ENCODE peak calls at places on chromosomes 1 and 21, in four cellular contexts. One of them, this sample, is unnamed.
A peak's percentile ranks its signal among the peaks of the same experiment; 100 is the strongest.

GRCh38 chr1:21216835-21217811 is 40.4 kb upstream of the EIF4G3 start:
- DNase-seq in kidney tubule cell: peak; percentile 67
- DNase-seq in activated T-cell treated with anti-CD3 and anti-CD28 coated beads, Interleukin-2, amount 50 U/mL, for 72 hours: peak; percentile 75
- DNase-seq in lung: peak; percentile 51
- DNase-seq in this sample: peak; percentile 43

GRCh38 chr1:9427388-9427787 is 111.9 kb upstream of the SLC25A33 start:
- DNase-seq in kidney tubule cell: no peak
- DNase-seq in activated T-cell treated with anti-CD3 and anti-CD28 coated beads, Interleukin-2, amount 50 U/mL, for 72 hours: no peak
- DNase-seq in lung: no peak
- DNase-seq in this sample: no peak

GRCh38 chr1:7527733-7528045 is 243.4 kb upstream of the VAMP3 start:
- DNase-seq in kidney tubule cell: no peak
- DNase-seq in activated T-cell treated with anti-CD3 and anti-CD28 coated beads, Interleukin-2, amount 50 U/mL, for 72 hours: no peak
- DNase-seq in lung: no peak
- DNase-seq in this sample: no peak

GRCh38 chr21:44969965-44970755 is 30.3 kb downstream of the SLX9 start:
- DNase-seq in kidney tubule cell: peak; percentile 65
- DNase-seq in activated T-cell treated with anti-CD3 and anti-CD28 coated beads, Interleukin-2, amount 50 U/mL, for 72 hours: no peak
- DNase-seq in lung: no peak
- DNase-seq in this sample: no peak

GRCh38 chr21:41133896-41134522 is 34.0 kb upstream of the BACE2 start:
- DNase-seq in kidney tubule cell: peak; percentile 52
- DNase-seq in activated T-cell treated with anti-CD3 and anti-CD28 coated beads, Interleukin-2, amount 50 U/mL, for 72 hours: no peak
- DNase-seq in lung: no peak
- DNase-seq in this sample: no peak

GRCh38 chr1:167800241-167800640 is 78.5 kb downstream of the MPZL1 start:
- DNase-seq in kidney tubule cell: no peak
- DNase-seq in activated T-cell treated with anti-CD3 and anti-CD28 coated beads, Interleukin-2, amount 50 U/mL, for 72 hours: no peak
- DNase-seq in lung: no peak
- DNase-seq in this sample: no peak

GRCh38 chr1:31924839-31925238 is 13.3 kb downstream of the PTP4A2 start:
- DNase-seq in kidney tubule cell: no peak
- DNase-seq in activated T-cell treated with anti-CD3 and anti-CD28 coated beads, Interleukin-2, amount 50 U/mL, for 72 hours: no peak
- DNase-seq in lung: no peak
- DNase-seq in this sample: no peak

GRCh38 chr1:55893155-55893554 is 678.0 kb upstream of the USP24 start:
- DNase-seq in kidney tubule cell: peak; percentile 65
- DNase-seq in activated T-cell treated with anti-CD3 and anti-CD28 coated beads, Interleukin-2, amount 50 U/mL, for 72 hours: no peak
- DNase-seq in lung: no peak
- DNase-seq in this sample: no peak

GRCh38 chr1:227901906-227902640 is 45.7 kb downstream of the WNT9A start:
- DNase-seq in kidney tubule cell: peak; percentile 29
- DNase-seq in activated T-cell treated with anti-CD3 and anti-CD28 coated beads, Interleukin-2, amount 50 U/mL, for 72 hours: no peak
- DNase-seq in lung: no peak
- DNase-seq in this sample: no peak

This sample was measured in activated T-helper 9 cell treated with anti-CD3 and anti-CD28 coated beads, Interleukin-2, amount 50 U/mL, for 16 hours.